ENCODE peak calls at places on chromosomes 2 and 18, in ten cellular contexts. I is AG10803, K is esophagus squamous epithelium, F is BJ, U is fibroblast of pulmonary artery, G is astrocyte, O is WERI-Rb-1, N is AG04450, V is psoas muscle, R is stomach. D is an unnamed sample.

GRCh38 chr18:111292-112014 is 46.9 kb upstream of the USP14 start:
- DNase-seq in N (no peak), K (no peak), F (no peak), U (peak; percentile 57), I (peak; percentile 58), G (peak; percentile 11), V (peak; percentile 68), O (peak; percentile 85), R (peak; percentile 75), D (peak; percentile 79)

GRCh38 chr2:26119521-26119920 is 53.4 kb upstream of the GAREM2 start:
- DNase-seq in O (no peak), F (no peak), G (no peak), U (no peak), I (no peak), V (no peak), K (no peak), R (no peak), N (no peak), D (no peak)

GRCh38 chr18:74836296-74837139 is 238.8 kb downstream of the ZNF407 start:
- DNase-seq in K (no peak), O (no peak), G (peak; percentile 45), F (no peak), I (peak; percentile 3), N (no peak), V (no peak), R (peak; percentile 38), U (peak; percentile 39), D (no peak)

GRCh38 chr2:189179607-189179979 is at the start of gene COL5A2:
- DNase-seq in O (no peak), N (peak; percentile 77), U (peak; percentile 96), R (no peak), I (peak; percentile 93), F (peak; percentile 84), G (peak; percentile 93), V (peak; percentile 56), K (no peak), D (no peak)

GRCh38 chr2:196239622-196240587 is 68.5 kb upstream of the STK17B start:
- DNase-seq in I (peak; percentile 27), G (peak; percentile 80), O (no peak), N (no peak), F (no peak), V (peak; percentile 73), R (peak; percentile 67), U (peak; percentile 88), K (peak; percentile 19), D (peak; percentile 74)

GRCh38 chr2:240455719-240456606 is 20.5 kb downstream of the GPC1 start:
- DNase-seq in V (peak; percentile 54), U (no peak), K (no peak), N (no peak), G (no peak), R (peak; percentile 62), F (no peak), O (no peak), I (no peak), D (no peak)

GRCh38 chr2:164840930-164841718 is 499 bp downstream of the COBLL1 start:
- DNase-seq in F (no peak), I (peak; percentile 71), V (peak; percentile 81), G (peak; percentile 47), U (peak; percentile 64), N (no peak), R (peak; percentile 86), O (peak; percentile 84), K (no peak), D (peak; percentile 28)

GRCh38 chr2:60317831-60318230 is 235.6 kb downstream of the BCL11A start:
- DNase-seq in G (no peak), I (no peak), N (no peak), O (no peak), V (no peak), K (no peak), R (no peak), F (no peak), U (no peak), D (peak; percentile 55)

GRCh38 chr18:3984163-3984757 is 470.8 kb downstream of the DLGAP1 start:
- DNase-seq in V (no peak), R (no peak), F (no peak), U (no peak), O (no peak), I (no peak), G (peak; percentile 25), N (no peak), K (no peak), D (no peak)

GRCh38 chr18:54119524-54120019 is 104.9 kb downstream of the MBD2 start:
- DNase-seq in O (peak; percentile 32), K (no peak), N (peak; percentile 20), U (peak; percentile 80), I (peak; percentile 68), G (peak; percentile 30), V (no peak), F (no peak), R (no peak), D (no peak)

GRCh38 chr2:21754164-21754788 is 630.5 kb downstream of the TDRD15 start:
- DNase-seq in U (no peak), V (no peak), N (no peak), O (peak; percentile 36), G (no peak), F (no peak), R (no peak), I (no peak), K (no peak), D (no peak)

GRCh38 chr2:117815946-117816345 is 1.5 kb downstream of the DDX18 start:
- DNase-seq in G (no peak), O (no peak), I (no peak), V (no peak), U (no peak), K (no peak), R (no peak), N (no peak), F (no peak), D (no peak)

GRCh38 chr2:230824406-230824978 is 40.2 kb upstream of the ITM2C start:
- DNase-seq in F (no peak), K (no peak), O (peak; percentile 62), V (no peak), N (peak; percentile 70), I (peak; percentile 80), R (peak; percentile 34), G (peak; percentile 55), U (peak; percentile 89), D (peak; percentile 62)

GRCh38 chr2:41894563-41895333 is 153.1 kb upstream of the PKDCC start:
- DNase-seq in K (no peak), N (no peak), R (no peak), U (no peak), G (no peak), F (no peak), I (no peak), O (no peak), V (no peak), D (no peak)

GRCh38 chr2:191931332-191931731 is 84.4 kb upstream of the CAVIN2 start:
- DNase-seq in U (no peak), R (no peak), N (no peak), K (no peak), F (no peak), I (no peak), O (no peak), G (no peak), V (no peak), D (no peak)

DNA sequence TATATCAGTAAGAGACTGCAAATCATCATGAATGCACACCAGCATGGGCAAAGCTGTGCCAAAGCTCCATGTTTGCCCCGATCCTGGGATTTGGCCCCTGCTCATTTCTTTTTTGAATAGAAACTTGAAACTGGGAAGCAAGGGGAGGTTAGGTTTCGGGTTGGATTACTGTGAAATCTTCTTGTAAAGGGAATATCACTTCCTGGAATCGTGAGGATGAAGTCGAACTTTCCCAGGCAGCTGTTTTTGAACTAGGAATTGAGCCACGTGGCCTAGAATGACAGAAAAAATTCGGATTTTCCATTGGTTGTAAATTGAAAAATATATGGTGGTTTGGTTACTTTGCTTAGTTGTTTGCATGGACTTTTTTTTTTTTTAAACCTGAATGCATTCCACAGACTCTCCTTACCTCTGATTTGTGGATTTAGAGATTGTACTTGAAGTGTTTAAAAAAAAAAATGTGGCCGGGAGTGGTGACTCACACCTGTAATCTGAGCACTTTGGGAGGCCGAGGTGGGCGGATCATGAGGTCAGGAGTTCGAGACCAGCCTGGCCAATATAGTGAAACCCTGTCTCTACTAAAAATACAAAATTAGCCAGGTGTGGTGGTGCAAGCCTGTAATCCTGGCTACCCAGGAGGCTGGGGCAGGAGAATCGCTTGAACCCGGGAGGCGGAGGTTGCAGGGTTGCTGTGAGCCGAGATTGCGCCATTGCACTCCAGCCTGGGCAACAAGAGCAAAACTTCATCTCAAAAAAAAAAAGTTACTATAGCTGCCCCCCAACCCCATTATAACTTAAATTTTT is 32.1 kb downstream of the GRHL1 start:
- DNase-seq in K (no peak), I (peak; percentile 70), G (peak; percentile 73), U (no peak), O (no peak), V (no peak), R (no peak), N (no peak), F (peak; percentile 68), D (no peak)
- TF ChIP-seq CTCF in K (no peak), I (no peak), G (no peak), U (no peak), O (no peak), V (no peak), R (no peak), N (no peak), F (no peak), D (no peak)

GRCh38 chr2:38533180-38533579 is 69.5 kb downstream of the HNRNPLL start:
- DNase-seq in R (no peak), K (no peak), V (no peak), N (no peak), U (no peak), I (no peak), O (no peak), G (no peak), F (no peak), D (peak; percentile 58)
- H3K4me3 ChIP-seq in R (no peak overlapping the region), K (no peak overlapping the region), V (no peak overlapping the region), N (no peak overlapping the region), U (no peak overlapping the region), I (no peak overlapping the region), O (no peak overlapping the region), G (no peak overlapping the region), F (no peak overlapping the region), D (no peak overlapping the region)

DNA sequence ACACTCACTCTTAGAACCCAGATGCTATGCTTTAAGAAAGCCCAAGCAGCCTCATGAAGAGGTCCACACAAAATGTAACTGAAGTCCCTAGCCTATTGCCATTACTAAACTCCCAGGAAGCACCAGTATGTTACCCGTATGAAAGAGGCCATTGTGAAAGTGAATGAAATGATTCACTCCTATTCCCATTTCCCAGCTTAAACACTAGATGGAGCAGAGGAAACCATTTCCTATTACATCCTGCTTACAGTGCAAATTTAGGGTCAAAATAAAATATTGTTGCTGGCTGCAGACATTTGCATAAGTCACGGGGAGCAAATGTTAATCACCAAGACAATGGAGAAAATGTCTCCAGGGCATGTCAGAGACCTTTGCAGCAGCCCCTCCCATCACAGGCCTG is 989.7 kb upstream of the CRIM1 start:
- DNase-seq in F (no peak), K (no peak), R (no peak), O (no peak), G (no peak), U (no peak), I (no peak), V (no peak), N (no peak), D (no peak)
- TF ChIP-seq CTCF in F (no peak), K (no peak), R (no peak), O (no peak), G (no peak), U (no peak), I (no peak), V (no peak), N (no peak), D (no peak)

GRCh38 chr18:75915941-75916640 is 488.6 kb upstream of the SMIM21 start:
- DNase-seq in N (no peak), V (no peak), O (peak; percentile 48), F (no peak), K (no peak), G (peak; percentile 33), U (no peak), I (peak; percentile 1), R (no peak), D (no peak)
- H3K4me3 ChIP-seq in N (no peak overlapping the region), V (peak overlapping the region; percentile 60), O (peak overlapping the region; percentile 35), F (peak overlapping the region; percentile 9), K (peak overlapping the region; percentile 15), G (peak overlapping the region; percentile 54), U (no peak overlapping the region), I (peak overlapping the region; percentile 42), R (peak overlapping the region; percentile 54), D (no peak overlapping the region)